ENCODE peak calls at places on chromosome 22, in six cellular contexts. F is WERI-Rb-1; L is transverse colon; O is stimulated activated effector memory CD8-positive, alpha-beta T cell treated with anti-CD3 and anti-CD28 coated beads, Interleukin-12 subunit alpha, Interleukin-12 subunit beta, amount 100 ng/mL, for 72 hours; Q is fibroblast of lung; U is effector memory CD8-positive, alpha-beta T cell. J is an unnamed sample.

GRCh38 chr22:37678372-37678771 is 2.9 kb downstream of the LGALS1 start:
- DNase-seq in F (no peak), L (no peak), O (no peak), Q (no peak), U (no peak), J (no peak)

GRCh38 chr22:33519974-33520903 is 400.0 kb downstream of the LARGE1 start:
- DNase-seq in F (no peak), L (no peak), O (no peak), Q (no peak), U (no peak), J (no peak)

GRCh38 chr22:32628626-32629587 is 154.3 kb downstream of the FBXO7 start:
- DNase-seq in F (no peak), L (no peak), O (no peak), Q (peak), U (no peak), J (no peak)

GRCh38 chr22:44085743-44086741 is 61.9 kb downstream of the PARVB start:
- DNase-seq in F (peak), L (peak), O (no peak), Q (peak), U (no peak), J (peak)

GRCh38 chr22:45805413-45805812 is 133.8 kb downstream of the ATXN10 start:
- DNase-seq in F (no peak), L (no peak), O (no peak), Q (peak), U (no peak), J (no peak)

GRCh38 chr22:36008131-36008530 is 20.5 kb downstream of the RBFOX2 start:
- DNase-seq in F (no peak), L (no peak), O (no peak), Q (peak), U (no peak), J (no peak)

GRCh38 chr22:43823353-43823908 is 11.3 kb upstream of the EFCAB6 start:
- DNase-seq in F (peak), L (no peak), O (no peak), Q (no peak), U (no peak), J (no peak)

GRCh38 chr22:20988573-20989322 is 6.7 kb downstream of the LZTR1 start:
- DNase-seq in F (no peak), L (no peak), O (no peak), Q (no peak), U (no peak), J (no peak)

GRCh38 chr22:19041403-19042074 is 80.7 kb downstream of the DGCR2 start:
- DNase-seq in F (no peak), L (no peak), O (no peak), Q (no peak), U (no peak), J (no peak)

GRCh38 chr22:26295583-26296126 is 126.4 kb downstream of the SEZ6L start:
- DNase-seq in F (no peak), L (no peak), O (no peak), Q (no peak), U (no peak), J (no peak)

GRCh38 chr22:44130076-44130711 is 50.5 kb upstream of the PARVG start:
- DNase-seq in F (no peak), L (no peak), O (no peak), Q (no peak), U (no peak), J (no peak)

GRCh38 chr22:25764270-25765015 is 22.5 kb downstream of the MYO18B start:
- DNase-seq in F (peak), L (no peak), O (no peak), Q (no peak), U (no peak), J (no peak)

GRCh38 chr22:24937114-24937513 is 9.4 kb downstream of the LHFPL7 start:
- DNase-seq in F (peak), L (no peak), O (no peak), Q (no peak), U (no peak), J (no peak)

GRCh38 chr22:42549329-42550060 is 4.3 kb upstream of the SERHL2 start:
- DNase-seq in F (no peak), L (no peak), O (no peak), Q (no peak), U (no peak), J (no peak)